ENCODE peak calls at places on chromosome 11, in nine cellular contexts. I is IMR-90, R is GM12865, D is foreskin fibroblast, X is heart right ventricle, F is Peyer's patch, L is foreskin keratinocyte, E is psoas muscle, H is omental fat pad. W is an unnamed sample.

GRCh38 chr11:87116185-87116584 is 78.5 kb downstream of the TMEM135 start:
- DNase-seq in D (peak), H (no peak), I (no peak), L (no peak), X (no peak), F (no peak), R (no peak), E (no peak), W (no peak)

GRCh38 chr11:113553905-113554304 is 78.7 kb upstream of the DRD2 start:
- DNase-seq in X (no peak), L (no peak), H (no peak), E (no peak), D (no peak), R (no peak), I (no peak), F (no peak), W (no peak)

GRCh38 chr11:17845431-17845881 is 110.9 kb downstream of the KCNC1 start:
- DNase-seq in X (no peak), R (no peak), F (no peak), E (no peak), D (peak), I (peak), H (no peak), L (peak), W (peak)

GRCh38 chr11:63614136-63614664 is at the start of gene PLAAT3:
- DNase-seq in X (peak), R (peak), I (no peak), H (peak), E (peak), F (peak), D (peak), L (no peak), W (no peak)

GRCh38 chr11:9461760-9462134 is 935 bp downstream of the ZNF143 start:
- DNase-seq in I (peak), L (peak), R (peak), H (no peak), D (peak), F (no peak), E (no peak), X (no peak), W (no peak)

GRCh38 chr11:121717296-121717695 is 264.5 kb upstream of the SORL1-AS1 start:
- DNase-seq in X (no peak), E (no peak), L (no peak), R (no peak), H (no peak), D (peak), F (no peak), I (no peak), W (no peak)

GRCh38 chr11:13258855-13259254 is 18.7 kb upstream of the BMAL1 start:
- DNase-seq in I (no peak), E (no peak), X (no peak), F (no peak), L (no peak), D (no peak), R (no peak), H (no peak), W (no peak)

GRCh38 chr11:122215244-122215992 is 99.4 kb upstream of the BLID start:
- DNase-seq in E (peak), F (peak), D (peak), R (peak), X (peak), H (peak), L (no peak), I (peak), W (peak)

GRCh38 chr11:79062814-79063762 is 377.7 kb downstream of the TENM4 start:
- DNase-seq in L (no peak), H (no peak), I (peak), E (no peak), X (no peak), F (no peak), D (peak), R (peak), W (no peak)

GRCh38 chr11:125846188-125846587 is 13.1 kb downstream of the PATE4 start:
- DNase-seq in D (no peak), F (no peak), I (no peak), X (no peak), E (no peak), L (no peak), H (no peak), R (no peak), W (no peak)

GRCh38 chr11:1682225-1682901 is 14.6 kb upstream of the KRTAP5-6 start:
- DNase-seq in X (no peak), L (no peak), F (peak), H (no peak), I (no peak), E (no peak), R (no peak), D (no peak), W (no peak)

GRCh38 chr11:2365571-2366210 is 11.4 kb upstream of the CD81 start:
- DNase-seq in R (no peak), X (no peak), F (no peak), H (no peak), E (no peak), I (no peak), D (no peak), L (no peak), W (no peak)

GRCh38 chr11:110990316-110990715 is 255.2 kb upstream of the POU2AF2 start:
- DNase-seq in H (no peak), R (no peak), X (no peak), E (no peak), D (no peak), I (peak), F (no peak), L (no peak), W (no peak)

GRCh38 chr11:69746780-69747742 is 28.1 kb downstream of the FGF4 start:
- DNase-seq in F (no peak), H (no peak), E (no peak), I (no peak), L (no peak), D (no peak), R (no peak), X (no peak), W (no peak)

GRCh38 chr11:134026655-134027343 is 42.1 kb upstream of the JAM3 start:
- DNase-seq in E (no peak), I (no peak), F (no peak), L (no peak), R (no peak), D (no peak), H (no peak), X (no peak), W (no peak)

GRCh38 chr11:115226556-115226955 is 277.7 kb downstream of the CADM1 start:
- DNase-seq in L (peak), F (no peak), R (no peak), H (no peak), D (peak), I (peak), X (no peak), E (no peak), W (no peak)

GRCh38 chr11:33772300-33772699 is 2.0 kb downstream of the FBXO3 start:
- DNase-seq in I (peak), X (no peak), L (peak), F (no peak), H (no peak), E (no peak), R (no peak), D (no peak), W (no peak)

GRCh38 chr11:134993691-134994243 is 581.7 kb upstream of the B3GAT1 start:
- DNase-seq in H (no peak), X (no peak), I (no peak), L (no peak), F (no peak), D (no peak), E (no peak), R (no peak), W (no peak)

GRCh38 chr11:109423114-109423859 is 1.3 kb downstream of the C11orf87 start:
- DNase-seq in R (no peak), F (no peak), X (peak), I (no peak), D (peak), H (no peak), L (no peak), E (no peak), W (no peak)

GRCh38 chr11:106399075-106399500 is 321.6 kb downstream of the AASDHPPT start:
- DNase-seq in F (no peak), H (no peak), X (peak), E (peak), D (peak), R (no peak), L (peak), I (peak), W (peak)

GRCh38 chr11:10498022-10498400 is 42.9 kb downstream of the AMPD3 start:
- DNase-seq in X (no peak), I (no peak), F (no peak), H (no peak), E (no peak), L (no peak), R (no peak), D (no peak), W (no peak)

GRCh38 chr11:3345736-3346135 is 33.2 kb downstream of the ZNF195 start:
- DNase-seq in X (no peak), E (no peak), H (no peak), R (no peak), L (no peak), I (no peak), D (no peak), F (no peak), W (no peak)

GRCh38 chr11:8330416-8330815 is 66.7 kb upstream of the LMO1 start:
- DNase-seq in R (no peak), H (no peak), L (no peak), E (no peak), X (no peak), I (no peak), F (no peak), D (no peak), W (no peak)

GRCh38 chr11:88284306-88285057 is 53.1 kb downstream of the CTSC start:
- DNase-seq in L (no peak), X (no peak), R (no peak), I (peak), E (no peak), D (no peak), F (no peak), H (no peak), W (peak)

GRCh38 chr11:108210441-108210840 is 12.0 kb downstream of the NPAT start:
- DNase-seq in R (no peak), I (no peak), F (no peak), X (no peak), D (no peak), E (no peak), H (no peak), L (no peak), W (no peak)

GRCh38 chr11:111777094-111778046 is 11.2 kb upstream of the PPP2R1B start:
- DNase-seq in I (peak), X (no peak), D (peak), L (no peak), F (no peak), R (peak), H (no peak), E (no peak), W (peak)

GRCh38 chr11:91790346-91790745 is 434.3 kb upstream of the FAT3 start:
- DNase-seq in X (no peak), R (no peak), D (no peak), L (no peak), E (no peak), H (no peak), I (no peak), F (no peak), W (no peak)

GRCh38 chr11:69700278-69701140 is 3.3 kb downstream of the FGF19 start:
- DNase-seq in I (peak), R (no peak), F (peak), L (no peak), E (no peak), D (peak), H (no peak), X (peak), W (peak)

GRCh38 chr11:9506489-9507343 is 45.9 kb downstream of the ZNF143 start:
- DNase-seq in E (peak), H (peak), D (peak), F (peak), X (peak), L (no peak), R (peak), I (peak), W (peak)

GRCh38 chr11:11022126-11022730 is 164.4 kb upstream of the ZBED5 start:
- DNase-seq in H (no peak), R (peak), I (peak), X (no peak), L (no peak), D (peak), E (no peak), F (no peak), W (no peak)

GRCh38 chr11:129191649-129192048 is 476 bp downstream of the ARHGAP32 start:
- DNase-seq in X (no peak), D (peak), F (no peak), H (no peak), L (peak), R (no peak), E (no peak), I (no peak), W (no peak)

GRCh38 chr11:126153999-126154398 is 57.5 kb downstream of the RPUSD4 start:
- DNase-seq in X (no peak), D (peak), E (no peak), L (no peak), H (no peak), F (peak), I (peak), R (no peak), W (peak)

GRCh38 chr11:44893250-44894216 is 57.1 kb downstream of the TP53I11 start:
- DNase-seq in I (no peak), E (peak), L (no peak), R (no peak), H (no peak), X (no peak), D (no peak), F (no peak), W (no peak)

GRCh38 chr11:119012629-119013170 is 5.4 kb downstream of the RPS25 start:
- DNase-seq in R (no peak), X (no peak), E (no peak), D (no peak), I (no peak), H (no peak), F (no peak), L (no peak), W (no peak)

GRCh38 chr11:64220798-64221197 is 5.2 kb downstream of the TRPT1 start:
- DNase-seq in I (no peak), X (no peak), E (no peak), H (no peak), F (no peak), D (no peak), L (no peak), R (no peak), W (no peak)

GRCh38 chr11:64123102-64123434 is 42.8 kb downstream of the MACROD1 start:
- DNase-seq in E (peak), R (no peak), L (no peak), I (no peak), X (peak), F (no peak), H (no peak), D (no peak), W (no peak)

DNA sequence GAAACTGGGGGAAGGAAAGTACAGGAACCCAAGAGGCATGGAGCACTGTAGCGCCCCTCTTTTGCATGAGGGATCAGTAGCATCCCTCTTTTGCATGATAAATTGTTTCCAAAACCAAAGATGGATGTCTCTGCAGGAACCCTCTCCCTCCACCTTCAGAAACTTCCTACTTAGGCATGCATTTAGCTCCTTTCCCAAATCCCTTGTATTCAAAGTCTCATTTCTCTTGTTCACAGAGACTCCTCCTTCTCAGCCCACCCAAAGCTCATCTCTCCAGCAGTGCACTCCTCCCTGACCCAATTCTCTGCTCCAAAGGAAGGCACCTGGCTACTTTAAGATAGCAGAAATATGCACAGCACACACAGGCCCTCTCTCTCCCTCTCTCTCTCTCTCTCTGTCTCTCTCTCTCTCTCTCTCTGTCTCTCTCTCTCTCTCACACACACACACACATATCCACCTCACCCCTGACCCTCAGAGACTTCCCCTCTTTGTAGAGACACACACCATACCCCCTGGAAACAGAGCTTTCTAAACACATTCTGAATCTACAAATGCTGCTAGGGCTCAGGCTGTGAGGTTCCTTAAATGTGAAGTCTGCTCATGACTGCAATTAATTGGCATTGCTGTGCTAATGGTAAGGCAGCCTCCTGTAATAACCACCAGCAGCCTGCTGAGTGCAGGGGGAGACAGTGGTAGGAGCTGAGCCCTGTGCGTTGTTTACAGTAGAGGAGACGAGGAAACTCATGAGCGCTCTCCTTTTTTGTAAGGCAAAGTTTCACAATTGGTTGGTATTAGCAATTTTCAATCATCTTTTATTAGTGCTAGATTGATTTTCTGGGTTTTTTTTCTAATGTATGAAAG is 519.6 kb downstream of the NTM start:
- DNase-seq in I (peak), F (no peak), D (no peak), L (no peak), H (no peak), R (peak), X (no peak), E (no peak), W (no peak)
- TF ChIP-seq CTCF in I (peak), F (no peak), D (no peak), L (no peak), H (no peak), R (no peak), X (peak), E (no peak), W (no peak)

DNA sequence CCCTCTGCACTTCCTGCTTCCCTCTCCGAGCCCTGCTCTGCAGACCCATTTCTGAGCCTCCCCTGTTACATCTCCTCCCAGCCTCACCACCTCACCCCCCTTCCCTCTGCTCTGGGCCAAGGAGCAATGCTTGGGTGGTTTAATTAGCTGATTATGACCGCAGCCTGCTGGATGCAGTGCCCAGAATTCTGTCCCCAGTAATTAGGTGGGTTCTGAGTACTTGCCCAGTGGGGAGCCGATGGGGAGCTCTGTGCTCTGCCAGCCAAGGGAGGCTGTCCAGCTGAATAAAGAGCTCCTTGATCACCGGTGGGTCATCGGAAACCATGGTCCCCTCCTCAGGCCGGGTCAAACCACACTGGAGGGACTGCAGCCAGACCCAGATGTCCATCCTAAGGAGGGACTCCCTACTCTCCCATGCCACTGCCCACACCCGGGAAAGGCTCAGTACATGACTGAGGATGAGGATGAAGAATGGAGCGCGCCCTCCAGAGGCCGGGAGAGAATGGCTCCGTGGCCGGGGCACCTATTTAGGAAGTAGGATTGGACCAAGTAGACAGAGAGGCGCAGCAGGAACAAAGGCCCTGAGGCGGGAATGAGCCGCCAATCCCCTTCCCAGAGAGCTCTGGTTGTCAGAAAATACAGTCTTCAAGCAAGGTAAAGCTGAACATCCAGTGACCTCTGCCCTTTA is 9.1 kb downstream of the ARRB1 start:
- DNase-seq in F (peak), X (no peak), R (no peak), I (no peak), D (no peak), L (no peak), E (no peak), H (no peak), W (no peak)
- TF ChIP-seq CTCF in F (no peak), X (no peak), R (no peak), I (no peak), D (no peak), L (no peak), E (no peak), H (no peak), W (no peak)

DNA sequence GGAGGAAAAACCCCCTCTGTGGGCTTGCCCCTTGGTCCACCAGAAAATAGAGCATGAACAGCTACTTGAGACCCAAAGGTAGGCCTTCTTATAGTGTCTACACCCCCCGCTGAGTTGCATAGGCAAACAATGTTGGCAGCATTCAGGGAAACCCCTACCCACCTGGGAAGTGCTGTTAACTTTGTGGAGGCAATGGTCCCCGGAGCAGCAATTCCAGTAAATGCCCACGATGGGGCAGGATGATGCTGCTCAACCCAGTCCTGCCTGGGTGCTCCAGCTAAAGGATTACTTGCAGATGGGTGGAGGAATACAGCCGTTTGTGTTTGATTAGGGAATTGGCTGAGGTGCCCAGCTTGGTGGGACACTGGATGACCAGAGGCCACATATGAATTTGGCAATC is 381.3 kb upstream of the ANO5 start:
- DNase-seq in I (no peak), E (no peak), F (no peak), D (no peak), R (no peak), H (no peak), X (no peak), L (no peak), W (no peak)
- TF ChIP-seq CTCF in I (no peak), E (no peak), F (no peak), D (no peak), R (no peak), H (no peak), X (no peak), L (no peak), W (no peak)

GRCh38 chr11:20397281-20397680 is 9.8 kb downstream of the PRMT3 start:
- DNase-seq in L (no peak), F (no peak), I (peak), R (peak), D (peak), E (no peak), H (no peak), X (no peak), W (peak)
- TF ChIP-seq CTCF in L (peak), F (peak), I (peak), R (peak), D (peak), E (peak), H (no peak), X (peak), W (peak)

DNA sequence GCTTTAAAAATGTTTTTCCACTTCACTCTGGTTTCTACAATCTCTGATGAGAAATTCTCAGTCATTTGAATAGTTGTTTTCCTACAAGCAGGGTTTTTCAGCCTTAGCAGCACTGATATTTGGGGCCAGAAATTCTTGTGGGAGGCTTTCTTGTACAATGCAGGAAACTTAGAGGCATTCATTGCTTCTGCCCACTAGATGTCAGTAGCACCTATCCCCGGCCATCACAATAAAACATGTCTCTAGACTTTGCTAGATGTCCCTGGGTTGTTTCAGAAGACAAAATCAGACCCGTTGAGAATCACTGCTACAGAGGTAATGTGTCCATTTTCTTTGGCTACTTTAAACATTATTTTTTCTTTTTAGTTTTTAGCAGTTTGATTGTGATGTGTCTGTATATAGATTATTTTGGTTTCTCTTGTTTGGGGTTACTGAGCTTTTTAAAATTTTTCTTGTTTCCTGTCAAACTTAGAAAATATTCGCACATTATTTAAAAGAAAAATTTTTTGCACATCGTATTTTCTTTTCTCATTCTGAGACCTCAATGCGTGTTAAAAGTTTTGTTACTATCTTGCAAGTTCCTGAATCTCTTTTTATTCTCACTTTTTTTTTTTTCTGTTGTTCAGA is 60.8 kb upstream of the CCDC179 start:
- DNase-seq in D (peak), I (peak), R (peak), L (peak), F (no peak), H (no peak), X (no peak), E (no peak), W (peak)
- TF ChIP-seq CTCF in D (peak), I (peak), R (peak), L (peak), F (peak), H (no peak), X (peak), E (peak), W (peak)

GRCh38 chr11:45948341-45948740 is 25.9 kb downstream of the LARGE2 start:
- DNase-seq in H (no peak), R (no peak), D (no peak), X (no peak), L (no peak), E (no peak), I (no peak), F (no peak), W (no peak)
- TF ChIP-seq CTCF in H (no peak), R (no peak), D (no peak), X (no peak), L (no peak), E (no peak), I (no peak), F (no peak), W (no peak)

W was measured in AG09319.